ENCODE peak calls at places on chromosomes 12 and 14, in nine cellular contexts. T is NB4, C is stomach, N is lower leg skin, P is ovary, K is Peyer's patch, V is HepG2, Q is GM12892, Y is heart left ventricle. O is an unnamed sample.

GRCh38 chr12:111074559-111074958 is 154.2 kb upstream of the MYL2 start:
- DNase-seq in P (no peak), C (peak; percentile 47), Y (no peak), Q (no peak), K (no peak), V (no peak), T (no peak), N (no peak), O (peak; percentile 69)

GRCh38 chr14:88559852-88560251 is 3.0 kb upstream of the ZC3H14 start:
- DNase-seq in V (peak; percentile 53), K (no peak), N (no peak), C (no peak), Q (no peak), T (peak; percentile 27), P (no peak), Y (no peak), O (no peak)

GRCh38 chr12:6205144-6205539 is 4.9 kb downstream of the CD9 start:
- DNase-seq in C (no peak), T (peak; percentile 72), P (peak; percentile 74), Y (peak; percentile 82), V (no peak), K (no peak), N (no peak), Q (no peak), O (peak; percentile 29)

GRCh38 chr12:2868986-2869385 is 8.0 kb downstream of the FOXM1 start:
- DNase-seq in K (no peak), P (no peak), C (no peak), N (no peak), Q (no peak), V (no peak), T (no peak), Y (no peak), O (no peak)

GRCh38 chr12:100450726-100451125 is 22.9 kb upstream of the NR1H4 start:
- DNase-seq in C (no peak), K (no peak), Y (no peak), N (no peak), V (no peak), Q (no peak), P (no peak), T (no peak), O (no peak)

GRCh38 chr12:88142610-88142991 is 494 bp downstream of the TMTC3 start:
- DNase-seq in N (peak; percentile 43), K (peak; percentile 48), T (no peak), C (peak; percentile 28), Q (no peak), P (no peak), V (peak; percentile 2), Y (peak; percentile 34), O (no peak)

GRCh38 chr12:5505751-5506150 is 73.8 kb downstream of the NTF3 start:
- DNase-seq in T (no peak), C (no peak), Y (no peak), K (peak; percentile 13), N (no peak), P (no peak), Q (no peak), V (no peak), O (no peak)

GRCh38 chr12:54262403-54262925 is 17.5 kb downstream of the CBX5 start:
- DNase-seq in T (peak; percentile 58), Q (no peak), Y (no peak), V (no peak), N (no peak), C (no peak), K (no peak), P (no peak), O (no peak)

GRCh38 chr12:103677341-103677740 is 90.3 kb downstream of the STAB2 start:
- DNase-seq in Q (no peak), V (no peak), K (no peak), Y (no peak), C (peak; percentile 44), T (no peak), N (no peak), P (no peak), O (peak; percentile 21)

GRCh38 chr14:69625299-69626131 is 14.1 kb downstream of the SUSD6 start:
- DNase-seq in V (no peak), Q (peak; percentile 47), K (peak; percentile 87), C (peak; percentile 55), Y (peak; percentile 73), T (peak; percentile 71), P (no peak), N (no peak), O (peak; percentile 26)

GRCh38 chr14:46574236-46574970 is 77.2 kb downstream of the RPL10L start:
- DNase-seq in P (no peak), C (no peak), Y (no peak), V (no peak), K (no peak), T (no peak), N (no peak), Q (no peak), O (no peak)

GRCh38 chr12:71763682-71764379 is 9.2 kb downstream of the RAB21 start:
- DNase-seq in Y (no peak), P (no peak), C (no peak), T (no peak), Q (no peak), K (no peak), V (no peak), N (no peak), O (no peak)

GRCh38 chr14:50603565-50603964 is 43.6 kb downstream of the ATL1 start:
- DNase-seq in Y (no peak), P (no peak), T (no peak), C (no peak), V (no peak), N (no peak), K (no peak), Q (no peak), O (peak; percentile 19)

GRCh38 chr12:107027304-107028053 is 40.5 kb upstream of the MTERF2 start:
- DNase-seq in Q (no peak), K (no peak), V (peak; percentile 66), P (no peak), T (no peak), Y (no peak), N (peak; percentile 35), C (no peak), O (peak; percentile 61)
- TF ChIP-seq POLR2A in Q (no peak), K (peak; percentile 20), V (no peak), P (no peak), T (no peak), Y (no peak), N (no peak), C (no peak), O (peak; percentile 70)

DNA sequence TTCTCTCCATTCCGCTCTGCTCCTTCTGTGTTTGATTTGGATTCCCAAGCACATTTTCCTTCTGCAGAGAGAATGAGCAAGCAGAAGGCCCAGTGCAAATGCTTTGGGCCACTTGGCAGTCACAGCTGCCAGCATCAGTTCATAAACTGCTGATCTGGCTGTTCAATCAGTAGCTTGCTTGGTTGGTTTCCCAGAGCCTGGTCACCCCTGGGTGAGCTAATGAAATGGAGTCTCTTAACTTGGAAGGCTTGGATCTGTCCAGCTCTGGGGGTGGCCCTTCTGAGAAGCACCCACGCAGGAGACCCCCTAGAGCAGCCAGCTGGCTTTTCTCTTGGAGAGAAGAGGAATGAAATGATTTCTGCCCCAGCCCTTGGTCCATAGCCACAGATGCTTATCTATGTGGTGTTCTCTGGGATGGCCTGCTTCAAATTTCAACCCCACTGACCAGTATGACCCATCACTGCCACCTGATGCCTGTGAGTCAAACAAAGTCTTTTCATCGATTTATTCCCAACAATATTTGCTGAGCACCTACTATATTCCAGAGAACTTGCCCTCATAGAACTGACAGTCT is 30.3 kb downstream of the FAIM2 start:
- DNase-seq in K (no peak), N (no peak), T (no peak), C (peak; percentile 41), Q (no peak), P (no peak), V (no peak), Y (no peak), O (no peak)
- TF ChIP-seq POLR2A in K (no peak), N (no peak), T (no peak), C (no peak), Q (no peak), P (no peak), V (no peak), Y (no peak), O (no peak)

GRCh38 chr14:73722581-73722980 is 8.4 kb upstream of the PNMA1 start:
- DNase-seq in Y (no peak), K (no peak), P (peak; percentile 20), N (no peak), T (no peak), C (no peak), Q (no peak), V (no peak), O (no peak)

GRCh38 chr14:73725116-73726024 is 11.2 kb upstream of the PNMA1 start:
- DNase-seq in Q (no peak), N (no peak), Y (peak; percentile 41), V (no peak), C (no peak), T (peak; percentile 58), K (no peak), P (peak; percentile 40), O (no peak)

GRCh38 chr14:73723411-73723798 is 9.2 kb upstream of the PNMA1 start:
- DNase-seq in T (no peak), K (no peak), N (no peak), V (no peak), C (no peak), Y (no peak), Q (no peak), P (no peak), O (no peak)

GRCh38 chr14:73724696-73725095 is 10.5 kb upstream of the PNMA1 start:
- DNase-seq in V (no peak), Y (no peak), C (no peak), K (no peak), P (peak; percentile 19), N (no peak), T (no peak), Q (peak; percentile 4), O (no peak)

GRCh38 chr14:73723799-73724621 is 9.8 kb upstream of the PNMA1 start:
- DNase-seq in Y (peak; percentile 84), K (no peak), P (peak; percentile 69), T (peak; percentile 87), N (peak; percentile 84), Q (peak; percentile 5), C (peak; percentile 63), V (no peak), O (no peak)
- TF ChIP-seq POLR2A in Y (no peak), K (peak; percentile 27), P (peak; percentile 58), T (no peak), N (no peak), Q (no peak), C (no peak), V (no peak), O (no peak)

GRCh38 chr14:73250317-73250713 is 13.0 kb downstream of the PAPLN start:
- DNase-seq in V (no peak), P (no peak), C (no peak), K (no peak), N (no peak), T (no peak), Y (no peak), Q (no peak), O (no peak)
- TF ChIP-seq POLR2A in V (no peak), P (no peak), C (no peak), K (no peak), N (no peak), T (no peak), Y (no peak), Q (no peak), O (no peak)

GRCh38 chr12:112303004-112303403 is 79.2 kb downstream of the HECTD4 start:
- DNase-seq in P (no peak), Y (no peak), N (no peak), K (no peak), V (no peak), Q (peak; percentile 40), T (no peak), C (no peak), O (no peak)
- TF ChIP-seq POLR2A in P (no peak), Y (no peak), N (no peak), K (no peak), V (no peak), Q (peak; percentile 58), T (no peak), C (no peak), O (no peak)